ENCODE peak calls at places on chromosomes 6 and 20, in nine cellular contexts. D is heart left ventricle, Z is K562, Y is esophagus squamous epithelium, R is fibroblast of lung, U is astrocyte, C is adrenal gland, M is PC-3, O is H9. T is an unnamed sample.

GRCh38 chr20:9015984-9016324 is 52.9 kb upstream of the PLCB4 start:
- DNase-seq in D (no peak), Z (no peak), Y (no peak), R (peak; percentile 52), U (peak; percentile 55), C (no peak), M (peak; percentile 63), O (no peak), T (no peak)

GRCh38 chr6:152815230-152815922 is 64.8 kb downstream of the VIP start:
- DNase-seq in D (no peak), Z (no peak), Y (no peak), R (no peak), U (no peak), C (no peak), M (no peak), O (no peak), T (no peak)

GRCh38 chr6:14454467-14454763 is 336.8 kb downstream of the CD83 start:
- DNase-seq in D (no peak), Z (no peak), Y (no peak), R (no peak), U (no peak), C (no peak), M (no peak), O (no peak), T (no peak)

GRCh38 chr20:34037121-34037520 is 43.4 kb downstream of the RALY start:
- DNase-seq in D (peak; percentile 25), Z (no peak), Y (no peak), R (no peak), U (no peak), C (no peak), M (no peak), O (no peak), T (peak; percentile 34)

GRCh38 chr6:11675610-11676009 is 103.0 kb downstream of the ADTRP start:
- DNase-seq in D (no peak), Z (no peak), Y (no peak), R (no peak), U (no peak), C (peak; percentile 11), M (peak; percentile 28), O (no peak), T (no peak)

GRCh38 chr6:77017537-77017936 is 445.8 kb downstream of the HTR1B start:
- DNase-seq in D (no peak), Z (no peak), Y (no peak), R (no peak), U (no peak), C (no peak), M (no peak), O (no peak), T (no peak)

GRCh38 chr6:134436281-134436815 is 118.4 kb upstream of the SGK1 start:
- DNase-seq in D (peak; percentile 43), Z (peak; percentile 62), Y (no peak), R (peak; percentile 97), U (peak; percentile 97), C (peak; percentile 88), M (peak; percentile 90), O (no peak), T (peak; percentile 23)

GRCh38 chr6:169170583-169170955 is 83.1 kb downstream of the THBS2 start:
- DNase-seq in D (no peak), Z (no peak), Y (no peak), R (no peak), U (no peak), C (no peak), M (no peak), O (peak; percentile 3), T (no peak)

GRCh38 chr6:3247255-3248146 is 11.2 kb upstream of the PSMG4 start:
- DNase-seq in D (peak; percentile 39), Z (peak; percentile 80), Y (no peak), R (peak; percentile 80), U (peak; percentile 97), C (peak; percentile 70), M (peak; percentile 53), O (peak; percentile 75), T (peak; percentile 69)

GRCh38 chr20:15784020-15784419 is 789.2 kb downstream of the KIF16B start:
- DNase-seq in D (no peak), Z (no peak), Y (no peak), R (no peak), U (no peak), C (no peak), M (no peak), O (no peak), T (no peak)

DNA sequence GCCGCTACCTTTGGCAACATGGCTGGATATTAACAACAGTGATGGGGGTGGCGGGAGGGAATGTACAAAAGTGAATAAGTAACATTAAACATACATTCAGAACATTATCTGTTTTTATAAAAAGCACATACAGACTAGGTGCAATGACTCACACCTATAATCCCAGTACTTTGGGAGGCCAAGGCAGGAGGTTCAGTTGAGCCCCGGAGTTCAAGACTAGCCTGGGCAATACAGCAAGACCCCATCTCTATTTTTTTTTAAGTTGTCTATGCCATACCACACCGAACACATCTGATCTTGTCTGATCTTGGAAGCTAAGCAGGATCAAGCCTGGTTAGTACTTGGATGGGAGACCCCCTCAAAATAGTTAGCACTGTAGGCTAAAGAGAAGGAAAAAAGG is 1.7 kb upstream of the HCK start:
- DNase-seq in D (no peak), Z (no peak), Y (no peak), R (no peak), U (no peak), C (no peak), M (no peak), O (no peak), T (no peak)
- H3K27me3 ChIP-seq in D (peaks cover 55% of the 10 kb centered on the region), Z (peaks cover 44% of the 10 kb centered on the region), Y (no peaks in the 10 kb centered on the region), R (peaks cover 42% of the 10 kb centered on the region), U (peaks cover 60% of the 10 kb centered on the region), C (peaks cover 38% of the 10 kb centered on the region), M (peaks cover 66% of the 10 kb centered on the region), O (peaks cover 12% of the 10 kb centered on the region), T (peaks cover 6% of the 10 kb centered on the region)

GRCh38 chr20:62603907-62604785 is 38.2 kb upstream of the SLCO4A1 start:
- DNase-seq in D (no peak), Z (no peak), Y (no peak), R (no peak), U (no peak), C (no peak), M (no peak), O (no peak), T (no peak)
- H3K27me3 ChIP-seq in D (peaks cover 12% of the 10 kb centered on the region), Z (peaks cover 48% of the 10 kb centered on the region), Y (no peaks in the 10 kb centered on the region), R (peaks cover 4% of the 10 kb centered on the region), U (peaks cover 7% of the 10 kb centered on the region), C (peaks cover 13% of the 10 kb centered on the region), M (no peaks in the 10 kb centered on the region), O (no peaks in the 10 kb centered on the region), T (peaks cover 8% of the 10 kb centered on the region)

GRCh38 chr6:157607317-157608109 is 215.5 kb upstream of the SNX9 start:
- DNase-seq in D (no peak), Z (no peak), Y (no peak), R (no peak), U (no peak), C (no peak), M (no peak), O (peak; percentile 71), T (peak; percentile 66)

GRCh38 chr6:157606516-157606915 is 216.5 kb upstream of the SNX9 start:
- DNase-seq in D (no peak), Z (no peak), Y (no peak), R (no peak), U (no peak), C (no peak), M (no peak), O (no peak), T (no peak)

GRCh38 chr6:157609117-157609516 is 213.9 kb upstream of the SNX9 start:
- DNase-seq in D (no peak), Z (no peak), Y (no peak), R (no peak), U (no peak), C (no peak), M (no peak), O (no peak), T (no peak)

GRCh38 chr6:157609556-157609955 is 213.5 kb upstream of the SNX9 start:
- DNase-seq in D (no peak), Z (no peak), Y (no peak), R (no peak), U (no peak), C (no peak), M (no peak), O (no peak), T (no peak)

DNA sequence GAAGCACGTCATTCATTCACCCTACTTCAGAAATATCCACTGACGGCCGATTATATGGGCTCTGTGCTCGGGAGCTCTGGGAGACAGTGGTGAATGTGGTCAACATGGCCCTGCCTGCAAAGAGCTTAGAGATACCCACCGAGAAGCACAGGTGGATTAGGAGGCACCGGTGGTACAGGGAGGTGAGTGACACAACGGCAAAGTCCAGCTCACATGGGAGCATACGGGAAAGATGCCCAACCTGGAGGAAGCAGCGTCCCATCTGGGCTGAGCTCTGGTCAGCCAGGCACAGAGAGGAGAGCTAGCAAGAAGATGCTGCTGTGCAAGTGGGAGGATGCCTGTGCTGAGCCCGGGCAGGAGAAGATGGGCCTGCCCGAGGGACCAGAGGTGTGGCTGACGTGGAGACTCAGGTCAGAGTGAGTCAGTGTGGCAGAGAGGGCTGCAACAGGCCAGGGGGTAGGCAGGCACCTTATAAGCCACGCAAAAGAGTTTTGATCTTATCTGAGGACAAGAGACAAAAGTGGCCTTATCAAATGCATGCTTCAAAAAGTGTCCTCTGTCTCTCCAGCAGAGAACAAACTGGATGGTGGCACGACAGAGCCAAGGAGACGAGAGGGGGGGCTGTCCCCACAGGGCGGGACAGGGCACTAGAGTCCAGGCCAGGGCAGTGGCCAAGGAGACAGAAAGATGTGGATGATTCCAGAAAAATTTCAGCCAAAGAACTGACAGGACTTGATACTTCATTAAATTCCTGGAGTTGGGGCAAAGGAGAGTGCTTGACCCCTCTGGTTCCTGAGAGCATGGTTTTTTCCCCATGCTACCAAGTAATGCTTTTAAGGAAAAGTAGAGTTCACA is 214.6 kb upstream of the SNX9 start:
- DNase-seq in D (no peak), Z (no peak), Y (no peak), R (no peak), U (no peak), C (no peak), M (no peak), O (no peak), T (no peak)
- H3K27me3 ChIP-seq in D (no peaks in the 10 kb centered on the region), Z (no peaks in the 10 kb centered on the region), Y (no peaks in the 10 kb centered on the region), R (no peaks in the 10 kb centered on the region), U (no peaks in the 10 kb centered on the region), C (no peaks in the 10 kb centered on the region), M (no peaks in the 10 kb centered on the region), O (no peaks in the 10 kb centered on the region), T (no peaks in the 10 kb centered on the region)

DNA sequence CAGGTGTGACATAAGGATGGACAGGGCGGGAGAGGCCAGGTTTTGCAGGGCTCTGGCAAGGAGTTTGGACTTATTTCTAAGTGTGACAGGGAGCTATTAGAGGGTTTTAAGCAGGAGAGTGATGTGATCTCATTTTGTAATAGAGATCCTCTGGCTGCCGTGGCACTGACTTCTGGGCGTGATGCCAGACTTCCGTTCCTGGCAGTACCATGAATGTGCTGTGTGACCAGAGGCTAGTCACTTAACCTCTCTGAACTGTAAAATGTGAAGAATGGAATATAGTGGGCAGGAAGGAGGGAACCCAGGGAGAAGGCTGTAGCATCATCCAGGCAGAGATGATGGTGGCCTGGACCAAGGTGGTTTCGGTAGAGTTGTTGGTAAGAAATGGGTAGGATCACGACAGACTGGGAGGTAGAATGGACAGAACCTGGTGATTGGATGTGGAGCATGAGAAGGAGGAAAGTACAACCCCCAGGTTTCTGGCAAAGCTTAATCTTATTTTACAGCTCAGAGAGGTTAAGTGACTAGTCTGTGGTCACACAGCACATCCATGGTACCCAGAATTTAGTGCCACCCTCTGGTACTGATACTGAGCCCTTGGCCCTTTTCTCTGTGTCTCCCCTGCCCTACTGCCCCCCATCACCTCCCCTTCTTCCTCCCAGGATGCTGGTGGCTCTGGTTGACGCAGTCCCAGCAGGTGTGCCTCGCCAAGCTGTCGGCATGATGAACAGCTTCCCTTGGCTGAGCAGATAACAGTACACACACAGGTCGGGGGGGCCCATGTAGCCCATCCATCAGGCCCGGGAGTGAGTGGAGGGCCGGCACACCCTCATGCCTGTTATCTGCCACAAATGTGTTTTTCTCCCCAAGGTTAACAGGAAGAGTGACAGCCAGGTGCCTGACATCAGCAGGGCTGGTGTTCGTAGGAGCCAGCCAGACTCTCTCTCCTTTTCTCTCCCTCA is 52.9 kb upstream of the CTNNBL1 start:
- DNase-seq in D (no peak), Z (no peak), Y (no peak), R (peak; percentile 7), U (no peak), C (peak; percentile 56), M (peak; percentile 59), O (no peak), T (no peak)
- H3K27me3 ChIP-seq in D (peaks cover 30% of the 10 kb centered on the region), Z (peaks cover 7% of the 10 kb centered on the region), Y (no peaks in the 10 kb centered on the region), R (peaks cover 23% of the 10 kb centered on the region), U (peaks cover 36% of the 10 kb centered on the region), C (no peaks in the 10 kb centered on the region), M (peaks cover 54% of the 10 kb centered on the region), O (no peaks in the 10 kb centered on the region), T (no peaks in the 10 kb centered on the region)